ENCODE peak calls at places on chromosome 9, in eight cellular contexts. F, K, M, B, C, U, V and S are unnamed samples.
A peak's percentile ranks its signal among the peaks of the same experiment; 100 is the strongest.

GRCh38 chr9:127213859-127214258 is 50.7 kb upstream of the GARNL3 start:
- DNase-seq in C (no peak), U (no peak), B (no peak), M (no peak), V (no peak), F (no peak), K (no peak), S (no peak)

GRCh38 chr9:35996358-35996970 is 38.5 kb upstream of the OR2S2 start:
- DNase-seq in V (no peak), U (no peak), F (no peak), C (no peak), K (no peak), M (peak; percentile 17), B (no peak), S (peak; percentile 85)

GRCh38 chr9:22107646-22108045 is 98.5 kb upstream of the CDKN2B start:
- DNase-seq in F (no peak), M (no peak), B (no peak), U (no peak), V (no peak), C (no peak), K (no peak), S (no peak)

GRCh38 chr9:38486837-38487236 is 62.6 kb upstream of the IGFBPL1 start:
- DNase-seq in K (no peak), F (no peak), C (no peak), M (no peak), U (no peak), B (no peak), V (no peak), S (no peak)

GRCh38 chr9:17928228-17928627 is 349.4 kb downstream of the SH3GL2 start:
- DNase-seq in M (no peak), K (no peak), F (no peak), V (no peak), B (no peak), U (no peak), C (no peak), S (no peak)

GRCh38 chr9:106634641-106635040 is 228.3 kb upstream of the ZNF462 start:
- DNase-seq in F (no peak), V (no peak), K (no peak), B (no peak), C (no peak), M (no peak), U (no peak), S (no peak)

GRCh38 chr9:100285601-100286000 is 67.1 kb downstream of the TEX10 start:
- DNase-seq in V (no peak), C (no peak), M (no peak), K (no peak), U (no peak), B (no peak), F (no peak), S (no peak)

GRCh38 chr9:125025584-125025983 is 84.7 kb upstream of the GOLGA1 start:
- DNase-seq in M (no peak), U (no peak), F (no peak), B (no peak), V (no peak), K (no peak), C (no peak), S (no peak)

GRCh38 chr9:68794898-68795297 is 89.9 kb downstream of the PIP5K1B start:
- DNase-seq in B (no peak), K (no peak), U (no peak), V (no peak), M (no peak), C (no peak), F (no peak), S (no peak)

GRCh38 chr9:93134018-93134739 is at the start of gene NINJ1:
- DNase-seq in U (peak; percentile 50), K (peak; percentile 84), V (peak; percentile 79), F (peak; percentile 4), C (peak; percentile 88), B (peak; percentile 89), M (no peak), S (peak; percentile 76)

GRCh38 chr9:132797861-132798659 is 80.0 kb downstream of the AK8 start:
- DNase-seq in B (no peak), K (no peak), U (no peak), C (no peak), M (no peak), V (no peak), F (no peak), S (no peak)

GRCh38 chr9:124345063-124345462 is 70.2 kb downstream of the PSMB7 start:
- DNase-seq in K (no peak), C (no peak), B (no peak), M (no peak), F (no peak), V (no peak), U (no peak), S (no peak)

DNA sequence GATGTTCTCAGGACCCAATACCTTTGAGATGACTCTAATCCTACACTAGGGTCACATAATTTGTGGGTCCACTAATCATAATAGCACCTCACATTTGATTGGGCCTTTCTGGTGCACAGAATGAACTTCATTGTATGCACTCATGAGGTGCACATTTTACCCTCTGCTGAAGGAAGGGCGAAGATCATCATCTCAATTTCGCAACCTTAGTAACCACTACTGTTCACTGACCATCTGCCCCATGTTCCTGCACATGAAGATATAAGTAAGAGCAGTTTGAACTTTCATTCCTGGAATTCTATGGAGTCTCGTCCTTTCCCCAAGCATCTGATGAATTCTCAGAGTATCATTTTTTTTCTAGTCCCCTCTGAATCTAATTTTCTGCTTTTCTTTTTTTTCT is 21.2 kb downstream of the GAS1 start:
- DNase-seq in M (no peak), C (no peak), U (no peak), K (no peak), F (no peak), B (no peak), V (no peak), S (no peak)
- TF ChIP-seq CTCF in M (no peak), C (no peak), U (no peak), K (no peak), F (no peak), B (no peak), V (no peak), S (no peak)

GRCh38 chr9:98248737-98249474 is 6.5 kb downstream of the TBC1D2 start:
- DNase-seq in V (peak; percentile 86), F (no peak), M (no peak), K (peak; percentile 83), U (no peak), B (no peak), C (peak; percentile 78), S (peak; percentile 93)
- TF ChIP-seq POLR2A in V (no peak), F (no peak), M (no peak), K (no peak), U (no peak), B (no peak), C (no peak), S (no peak)

GRCh38 chr9:85743290-85744128 is 1.8 kb upstream of the AGTPBP1 start:
- DNase-seq in F (peak; percentile 75), B (no peak), U (no peak), V (peak; percentile 50), C (peak; percentile 67), K (peak; percentile 60), M (no peak), S (no peak)
- H3K4me3 ChIP-seq in F (peak overlapping the region; percentile 45), B (no peak overlapping the region), U (no peak overlapping the region), V (no peak overlapping the region), C (no peak overlapping the region), K (no peak overlapping the region), M (no peak overlapping the region), S (no peak overlapping the region)

DNA sequence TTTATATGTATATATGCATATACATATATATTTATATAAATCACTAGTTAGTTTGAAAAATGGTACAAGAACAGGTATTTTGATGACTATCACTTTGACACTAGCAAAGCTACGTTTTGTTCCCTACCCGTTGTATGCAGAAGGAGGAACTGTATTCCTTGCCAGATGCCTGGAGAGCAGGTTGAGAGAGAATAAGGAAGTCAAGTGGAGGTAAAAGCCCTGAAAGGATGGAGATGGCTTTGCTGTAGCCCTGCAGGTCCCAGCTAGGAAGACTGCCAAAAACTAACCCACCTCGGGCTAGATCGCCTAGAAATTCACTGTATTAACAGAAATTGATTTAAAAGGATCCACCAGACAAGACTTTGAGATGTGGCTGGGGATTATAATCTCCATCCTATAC is 229.3 kb downstream of the RFX3 start:
- DNase-seq in F (no peak), K (no peak), B (no peak), C (no peak), U (no peak), M (no peak), V (no peak), S (no peak)
- TF ChIP-seq CTCF in F (no peak), K (no peak), B (no peak), C (no peak), U (no peak), M (no peak), V (no peak), S (no peak)